ENCODE peak calls at places on chromosomes 11 and 22, in ten cellular contexts. One of them, this sample, is unnamed.
A peak's percentile ranks its signal among the peaks of the same experiment; 100 is the strongest.

GRCh38 chr11:62280452-62280851 is 10.5 kb downstream of the SCGB2A2 start:
- DNase-seq in sigmoid colon: no peak
- DNase-seq in activated T-helper 1 cell treated with anti-CD3 and anti-CD28 coated beads, Interleukin-12 subunit alpha, Interleukin-12 subunit beta, Interleukin-2, Interleukin-4 antibody, amounts not matched to agents 30 ng/mL and 10 ng/mL and 1 ng/mL, durations not matched to agents 14 hours and 24 hours and 36 hours: no peak
- DNase-seq in lower leg skin: no peak
- DNase-seq in T-helper 1 cell: no peak
- DNase-seq in Kasumi-1: no peak
- DNase-seq in iPS-NIHi11: no peak
- DNase-seq in stromal cell of bone marrow: no peak
- DNase-seq in activated T-cell treated with anti-CD3 and anti-CD28 coated beads, Interleukin-2, amount 50 U/mL, for 24 hours: no peak
- DNase-seq in HEK293T: no peak
- DNase-seq in this sample: no peak

GRCh38 chr22:33328789-33329296 is 270.7 kb upstream of the SYN3 start:
- DNase-seq in sigmoid colon: no peak
- DNase-seq in activated T-helper 1 cell treated with anti-CD3 and anti-CD28 coated beads, Interleukin-12 subunit alpha, Interleukin-12 subunit beta, Interleukin-2, Interleukin-4 antibody, amounts not matched to agents 30 ng/mL and 10 ng/mL and 1 ng/mL, durations not matched to agents 14 hours and 24 hours and 36 hours: no peak
- DNase-seq in lower leg skin: no peak
- DNase-seq in T-helper 1 cell: no peak
- DNase-seq in Kasumi-1: no peak
- DNase-seq in iPS-NIHi11: no peak
- DNase-seq in stromal cell of bone marrow: peak; percentile 31
- DNase-seq in activated T-cell treated with anti-CD3 and anti-CD28 coated beads, Interleukin-2, amount 50 U/mL, for 24 hours: no peak
- DNase-seq in HEK293T: no peak
- DNase-seq in this sample: no peak

GRCh38 chr11:134228625-134229024 is 4.2 kb downstream of the VPS26B start:
- DNase-seq in sigmoid colon: no peak
- DNase-seq in activated T-helper 1 cell treated with anti-CD3 and anti-CD28 coated beads, Interleukin-12 subunit alpha, Interleukin-12 subunit beta, Interleukin-2, Interleukin-4 antibody, amounts not matched to agents 30 ng/mL and 10 ng/mL and 1 ng/mL, durations not matched to agents 14 hours and 24 hours and 36 hours: no peak
- DNase-seq in lower leg skin: peak; percentile 46
- DNase-seq in T-helper 1 cell: peak; percentile 10
- DNase-seq in Kasumi-1: peak; percentile 24
- DNase-seq in iPS-NIHi11: no peak
- DNase-seq in stromal cell of bone marrow: no peak
- DNase-seq in activated T-cell treated with anti-CD3 and anti-CD28 coated beads, Interleukin-2, amount 50 U/mL, for 24 hours: no peak
- DNase-seq in HEK293T: no peak
- DNase-seq in this sample: no peak

GRCh38 chr22:44765571-44766285 is 13.4 kb downstream of the ARHGAP8 start:
- DNase-seq in sigmoid colon: no peak
- DNase-seq in activated T-helper 1 cell treated with anti-CD3 and anti-CD28 coated beads, Interleukin-12 subunit alpha, Interleukin-12 subunit beta, Interleukin-2, Interleukin-4 antibody, amounts not matched to agents 30 ng/mL and 10 ng/mL and 1 ng/mL, durations not matched to agents 14 hours and 24 hours and 36 hours: no peak
- DNase-seq in lower leg skin: no peak
- DNase-seq in T-helper 1 cell: no peak
- DNase-seq in Kasumi-1: no peak
- DNase-seq in iPS-NIHi11: no peak
- DNase-seq in stromal cell of bone marrow: no peak
- DNase-seq in activated T-cell treated with anti-CD3 and anti-CD28 coated beads, Interleukin-2, amount 50 U/mL, for 24 hours: no peak
- DNase-seq in HEK293T: no peak
- DNase-seq in this sample: no peak

GRCh38 chr11:27977031-27977430 is 130.9 kb downstream of the KIF18A start:
- DNase-seq in sigmoid colon: no peak
- DNase-seq in activated T-helper 1 cell treated with anti-CD3 and anti-CD28 coated beads, Interleukin-12 subunit alpha, Interleukin-12 subunit beta, Interleukin-2, Interleukin-4 antibody, amounts not matched to agents 30 ng/mL and 10 ng/mL and 1 ng/mL, durations not matched to agents 14 hours and 24 hours and 36 hours: no peak
- DNase-seq in lower leg skin: no peak
- DNase-seq in T-helper 1 cell: no peak
- DNase-seq in Kasumi-1: no peak
- DNase-seq in iPS-NIHi11: no peak
- DNase-seq in stromal cell of bone marrow: no peak
- DNase-seq in activated T-cell treated with anti-CD3 and anti-CD28 coated beads, Interleukin-2, amount 50 U/mL, for 24 hours: no peak
- DNase-seq in HEK293T: no peak
- DNase-seq in this sample: peak; percentile 36

GRCh38 chr11:49995559-49995958 is 13.2 kb upstream of the OR4C12 start:
- DNase-seq in sigmoid colon: no peak
- DNase-seq in activated T-helper 1 cell treated with anti-CD3 and anti-CD28 coated beads, Interleukin-12 subunit alpha, Interleukin-12 subunit beta, Interleukin-2, Interleukin-4 antibody, amounts not matched to agents 30 ng/mL and 10 ng/mL and 1 ng/mL, durations not matched to agents 14 hours and 24 hours and 36 hours: no peak
- DNase-seq in lower leg skin: no peak
- DNase-seq in T-helper 1 cell: peak; percentile 23
- DNase-seq in Kasumi-1: peak; percentile 44
- DNase-seq in iPS-NIHi11: peak; percentile 4
- DNase-seq in stromal cell of bone marrow: peak; percentile 11
- DNase-seq in activated T-cell treated with anti-CD3 and anti-CD28 coated beads, Interleukin-2, amount 50 U/mL, for 24 hours: no peak
- DNase-seq in HEK293T: peak; percentile 6
- DNase-seq in this sample: peak; percentile 66

GRCh38 chr11:19753451-19754041 is 40.9 kb downstream of the NAV2 start:
- DNase-seq in sigmoid colon: no peak
- DNase-seq in activated T-helper 1 cell treated with anti-CD3 and anti-CD28 coated beads, Interleukin-12 subunit alpha, Interleukin-12 subunit beta, Interleukin-2, Interleukin-4 antibody, amounts not matched to agents 30 ng/mL and 10 ng/mL and 1 ng/mL, durations not matched to agents 14 hours and 24 hours and 36 hours: no peak
- DNase-seq in lower leg skin: no peak
- DNase-seq in T-helper 1 cell: no peak
- DNase-seq in Kasumi-1: no peak
- DNase-seq in iPS-NIHi11: no peak
- DNase-seq in stromal cell of bone marrow: no peak
- DNase-seq in activated T-cell treated with anti-CD3 and anti-CD28 coated beads, Interleukin-2, amount 50 U/mL, for 24 hours: no peak
- DNase-seq in HEK293T: no peak
- DNase-seq in this sample: no peak

GRCh38 chr11:45896392-45897068 is 10.5 kb downstream of the FREY1 start:
- DNase-seq in sigmoid colon: no peak
- DNase-seq in activated T-helper 1 cell treated with anti-CD3 and anti-CD28 coated beads, Interleukin-12 subunit alpha, Interleukin-12 subunit beta, Interleukin-2, Interleukin-4 antibody, amounts not matched to agents 30 ng/mL and 10 ng/mL and 1 ng/mL, durations not matched to agents 14 hours and 24 hours and 36 hours: no peak
- DNase-seq in lower leg skin: no peak
- DNase-seq in T-helper 1 cell: no peak
- DNase-seq in Kasumi-1: no peak
- DNase-seq in iPS-NIHi11: peak; percentile 79
- DNase-seq in stromal cell of bone marrow: no peak
- DNase-seq in activated T-cell treated with anti-CD3 and anti-CD28 coated beads, Interleukin-2, amount 50 U/mL, for 24 hours: no peak
- DNase-seq in HEK293T: peak; percentile 45
- DNase-seq in this sample: peak; percentile 65

GRCh38 chr11:115500547-115501503 is 3.4 kb downstream of the CADM1 start:
- DNase-seq in sigmoid colon: no peak
- DNase-seq in activated T-helper 1 cell treated with anti-CD3 and anti-CD28 coated beads, Interleukin-12 subunit alpha, Interleukin-12 subunit beta, Interleukin-2, Interleukin-4 antibody, amounts not matched to agents 30 ng/mL and 10 ng/mL and 1 ng/mL, durations not matched to agents 14 hours and 24 hours and 36 hours: no peak
- DNase-seq in lower leg skin: no peak
- DNase-seq in T-helper 1 cell: no peak
- DNase-seq in Kasumi-1: no peak
- DNase-seq in iPS-NIHi11: no peak
- DNase-seq in stromal cell of bone marrow: no peak
- DNase-seq in activated T-cell treated with anti-CD3 and anti-CD28 coated beads, Interleukin-2, amount 50 U/mL, for 24 hours: no peak
- DNase-seq in HEK293T: no peak
- DNase-seq in this sample: no peak

GRCh38 chr11:128579790-128580504 is 7.4 kb downstream of the ETS1 start:
- DNase-seq in sigmoid colon: no peak
- DNase-seq in activated T-helper 1 cell treated with anti-CD3 and anti-CD28 coated beads, Interleukin-12 subunit alpha, Interleukin-12 subunit beta, Interleukin-2, Interleukin-4 antibody, amounts not matched to agents 30 ng/mL and 10 ng/mL and 1 ng/mL, durations not matched to agents 14 hours and 24 hours and 36 hours: no peak
- DNase-seq in lower leg skin: no peak
- DNase-seq in T-helper 1 cell: peak; percentile 75
- DNase-seq in Kasumi-1: no peak
- DNase-seq in iPS-NIHi11: no peak
- DNase-seq in stromal cell of bone marrow: no peak
- DNase-seq in activated T-cell treated with anti-CD3 and anti-CD28 coated beads, Interleukin-2, amount 50 U/mL, for 24 hours: no peak
- DNase-seq in HEK293T: no peak
- DNase-seq in this sample: no peak

GRCh38 chr22:39453765-39454378 is 2.9 kb upstream of the MGAT3 start:
- DNase-seq in sigmoid colon: no peak
- DNase-seq in activated T-helper 1 cell treated with anti-CD3 and anti-CD28 coated beads, Interleukin-12 subunit alpha, Interleukin-12 subunit beta, Interleukin-2, Interleukin-4 antibody, amounts not matched to agents 30 ng/mL and 10 ng/mL and 1 ng/mL, durations not matched to agents 14 hours and 24 hours and 36 hours: no peak
- DNase-seq in lower leg skin: no peak
- DNase-seq in T-helper 1 cell: no peak
- DNase-seq in Kasumi-1: no peak
- DNase-seq in iPS-NIHi11: no peak
- DNase-seq in stromal cell of bone marrow: no peak
- DNase-seq in activated T-cell treated with anti-CD3 and anti-CD28 coated beads, Interleukin-2, amount 50 U/mL, for 24 hours: no peak
- DNase-seq in HEK293T: no peak
- DNase-seq in this sample: peak; percentile 40